ENCODE peak calls at places on chromosomes 12 and 14, in seven cellular contexts. C, Q, J, S, R, A and I are unnamed samples.

GRCh38 chr14:75064205-75064567 is 362 bp upstream of the ACYP1 start:
- DNase-seq in A (no peak), Q (no peak), C (no peak), S (no peak), R (no peak), J (no peak), I (no peak)

GRCh38 chr12:12804432-12804886 is 8.7 kb upstream of the DDX47 start:
- DNase-seq in R (no peak), S (no peak), Q (peak), C (no peak), J (peak), A (no peak), I (no peak)

GRCh38 chr12:108576660-108577234 is 14.4 kb downstream of the ISCU start:
- DNase-seq in J (no peak), C (peak), A (no peak), S (no peak), R (no peak), Q (peak), I (no peak)

GRCh38 chr12:80412343-80412953 is 31.6 kb upstream of the PTPRQ start:
- DNase-seq in J (peak), R (no peak), Q (peak), C (no peak), A (no peak), S (peak), I (no peak)

GRCh38 chr14:97977711-97978261 is 1180.6 kb downstream of the VRK1 start:
- DNase-seq in Q (peak), C (peak), S (peak), J (no peak), R (peak), A (peak), I (peak)

GRCh38 chr14:105866841-105867321 is 340.5 kb downstream of the TMEM121 start:
- DNase-seq in C (peak), R (no peak), J (no peak), Q (no peak), S (no peak), A (no peak), I (no peak)

GRCh38 chr14:50772361-50772760 is 58.6 kb downstream of the NIN start:
- DNase-seq in Q (peak), C (no peak), R (no peak), S (peak), A (no peak), J (peak), I (no peak)

GRCh38 chr12:67925077-67925476 is 64.2 kb upstream of the IFNG-AS1 start:
- DNase-seq in A (no peak), J (no peak), S (no peak), R (no peak), Q (no peak), C (no peak), I (no peak)

GRCh38 chr12:49866859-49867579 is 24.1 kb upstream of the BCDIN3D start:
- DNase-seq in R (peak), Q (peak), A (peak), J (no peak), C (peak), S (peak), I (peak)

GRCh38 chr12:43586646-43587245 is 34.7 kb upstream of the ADAMTS20 start:
- DNase-seq in S (no peak), J (no peak), C (no peak), A (no peak), Q (no peak), R (no peak), I (no peak)

GRCh38 chr14:35332517-35333346 is 40.5 kb downstream of the PSMA6 start:
- DNase-seq in J (no peak), Q (no peak), C (no peak), A (no peak), R (peak), S (no peak), I (no peak)

GRCh38 chr14:24428628-24429394 is 657 bp downstream of the CBLN3 start:
- DNase-seq in Q (no peak), S (no peak), A (no peak), J (no peak), C (no peak), R (peak), I (no peak)

GRCh38 chr14:35390577-35391387 is 13.8 kb downstream of the NFKBIA start:
- DNase-seq in Q (peak), A (no peak), J (no peak), S (no peak), R (no peak), C (no peak), I (no peak)

GRCh38 chr12:76441016-76441415 is 92.8 kb upstream of the BBS10 start:
- DNase-seq in Q (no peak), R (no peak), C (no peak), S (no peak), J (no peak), A (no peak), I (no peak)

GRCh38 chr12:53300187-53300586 is 692 bp downstream of the MYG1 start:
- DNase-seq in A (no peak), Q (peak), C (no peak), S (peak), R (no peak), J (no peak), I (no peak)

GRCh38 chr12:38555620-38556596 is 239.3 kb downstream of the ALG10B start:
- DNase-seq in A (no peak), C (no peak), J (no peak), Q (no peak), S (no peak), R (no peak), I (no peak)

GRCh38 chr12:13570005-13570694 is 373.6 kb downstream of the EMP1 start:
- DNase-seq in C (no peak), J (no peak), R (no peak), A (no peak), Q (no peak), S (peak), I (no peak)

GRCh38 chr12:104835317-104835716 is 122.8 kb downstream of the SLC41A2 start:
- DNase-seq in S (no peak), R (no peak), Q (no peak), C (no peak), J (no peak), A (no peak), I (no peak)

GRCh38 chr14:58455593-58456265 is 28.2 kb downstream of the KIAA0586 start:
- DNase-seq in A (no peak), S (no peak), R (no peak), J (no peak), Q (peak), C (no peak), I (no peak)

GRCh38 chr14:80781968-80782367 is 159.6 kb downstream of the CEP128 start:
- DNase-seq in J (no peak), A (no peak), S (peak), R (no peak), Q (peak), C (no peak), I (no peak)

GRCh38 chr14:91252901-91253794 is 8.6 kb upstream of the GPR68 start:
- DNase-seq in Q (no peak), J (no peak), S (no peak), R (peak), C (no peak), A (no peak), I (no peak)

GRCh38 chr12:76518699-76519098 is 40.9 kb downstream of the OSBPL8 start:
- DNase-seq in A (no peak), Q (no peak), S (no peak), C (no peak), R (no peak), J (no peak), I (no peak)

GRCh38 chr12:99455350-99456037 is 192.1 kb upstream of the GARIN6 start:
- DNase-seq in J (peak), C (no peak), S (peak), A (no peak), Q (peak), R (no peak), I (no peak)

GRCh38 chr14:103624860-103625259 is 4.2 kb upstream of the KLC1 start:
- DNase-seq in A (no peak), Q (peak), R (peak), S (peak), J (no peak), C (peak), I (no peak)

GRCh38 chr14:70882771-70883492 is 24.3 kb upstream of the PCNX1 start:
- DNase-seq in Q (peak), R (no peak), J (peak), A (no peak), C (peak), S (peak), I (no peak)

GRCh38 chr12:54182981-54183380 is 5.8 kb downstream of the SMUG1 start:
- DNase-seq in C (no peak), S (no peak), Q (no peak), R (no peak), A (no peak), J (no peak), I (no peak)

GRCh38 chr14:64910847-64911495 is 3.3 kb upstream of the CHURC1 start:
- DNase-seq in J (no peak), Q (peak), A (no peak), R (no peak), S (peak), C (no peak), I (no peak)

GRCh38 chr12:66052988-66053615 is 77.4 kb downstream of the LLPH start:
- DNase-seq in S (no peak), A (no peak), C (no peak), R (no peak), Q (no peak), J (no peak), I (no peak)

GRCh38 chr14:52790011-52790755 is 1.2 kb downstream of the GNPNAT1 start:
- DNase-seq in C (no peak), A (no peak), Q (peak), R (no peak), J (no peak), S (no peak), I (no peak)

GRCh38 chr14:103698380-103699260 is 16.6 kb downstream of the XRCC3 start:
- DNase-seq in J (no peak), A (no peak), Q (no peak), R (peak), C (no peak), S (no peak), I (no peak)

GRCh38 chr12:24014853-24015590 is 65.6 kb upstream of the SOX5 start:
- DNase-seq in A (no peak), C (no peak), J (no peak), R (no peak), S (no peak), Q (no peak), I (no peak)

GRCh38 chr12:54376596-54377468 is 7.7 kb downstream of the ZNF385A start:
- DNase-seq in C (peak), J (no peak), R (no peak), S (peak), Q (no peak), A (no peak), I (no peak)

GRCh38 chr12:563250-563781 is 99.9 kb downstream of the NINJ2 start:
- DNase-seq in C (no peak), A (peak), Q (peak), J (no peak), S (no peak), R (no peak), I (peak)

GRCh38 chr14:33184587-33184986 is 245.9 kb downstream of the NPAS3 start:
- DNase-seq in S (peak), Q (peak), C (no peak), R (no peak), J (no peak), A (no peak), I (no peak)

GRCh38 chr12:108694812-108695278 is 36.5 kb downstream of the CORO1C start:
- DNase-seq in C (peak), A (no peak), R (no peak), J (no peak), Q (no peak), S (no peak), I (no peak)

GRCh38 chr12:65990592-65990991 is 140.0 kb downstream of the LLPH start:
- DNase-seq in R (no peak), C (no peak), J (no peak), S (no peak), A (no peak), Q (no peak), I (no peak)

GRCh38 chr12:71282020-71282419 is 124.2 kb upstream of the TSPAN8 start:
- DNase-seq in S (no peak), C (no peak), A (no peak), Q (no peak), J (no peak), R (no peak), I (no peak)

GRCh38 chr12:67766370-67766769 is 117.8 kb downstream of the DYRK2 start:
- DNase-seq in S (peak), R (no peak), A (no peak), C (no peak), Q (peak), J (peak), I (no peak)